ENCODE peak calls at places on chromosomes 16 and 17, in four cellular contexts. S is GM12878, N is HCT116, V is SK-N-SH. Q is an unnamed sample.

GRCh38 chr16:67268136-67268579 is 11.2 kb upstream of the PLEKHG4 start:
- DNase-seq in S (no peak), N (peak; percentile 81), V (no peak), Q (no peak)

GRCh38 chr16:73051903-73052302 is 4.0 kb upstream of the ZFHX3 start:
- DNase-seq in S (no peak), N (no peak), V (no peak), Q (no peak)

GRCh38 chr16:6804461-6804860 is 528.2 kb upstream of the RBFOX1 start:
- DNase-seq in S (no peak), N (no peak), V (no peak), Q (no peak)

GRCh38 chr16:80466024-80466986 is 74.5 kb upstream of the DYNLRB2 start:
- DNase-seq in S (peak; percentile 34), N (peak; percentile 6), V (peak; percentile 79), Q (no peak)

GRCh38 chr17:58233547-58233946 is 4.8 kb upstream of the LPO start:
- DNase-seq in S (peak; percentile 55), N (no peak), V (no peak), Q (no peak)

GRCh38 chr17:78168906-78169793 is 769 bp downstream of the SYNGR2 start:
- DNase-seq in S (no peak), N (peak; percentile 64), V (peak; percentile 92), Q (no peak)

GRCh38 chr16:3946604-3947180 is 66.2 kb upstream of the CREBBP start:
- DNase-seq in S (no peak), N (no peak), V (no peak), Q (no peak)

GRCh38 chr17:44793885-44794698 is 35.3 kb downstream of the ADAM11 start:
- DNase-seq in S (no peak), N (no peak), V (no peak), Q (no peak)

GRCh38 chr17:17416007-17416399 is 60.8 kb upstream of the MED9 start:
- DNase-seq in S (peak; percentile 31), N (peak; percentile 81), V (peak; percentile 66), Q (no peak)

GRCh38 chr17:8300629-8301242 is 5.5 kb upstream of the SLC25A35 start:
- DNase-seq in S (peak; percentile 31), N (peak; percentile 62), V (peak; percentile 83), Q (peak; percentile 72)

GRCh38 chr16:29992371-29992967 is 2.9 kb downstream of the HIRIP3 start:
- DNase-seq in S (no peak), N (no peak), V (no peak), Q (no peak)

GRCh38 chr17:39750131-39751015 is 12.6 kb downstream of the GRB7 start:
- DNase-seq in S (no peak), N (no peak), V (peak; percentile 45), Q (no peak)

GRCh38 chr17:39753514-39754160 is 15.9 kb downstream of the GRB7 start:
- DNase-seq in S (no peak), N (no peak), V (peak; percentile 88), Q (no peak)

GRCh38 chr16:24036614-24037013 is 200.8 kb downstream of the PRKCB start:
- DNase-seq in S (no peak), N (peak; percentile 29), V (peak; percentile 79), Q (peak; percentile 43)

GRCh38 chr17:9018731-9019130 is 2.6 kb upstream of the NTN1 start:
- DNase-seq in S (no peak), N (no peak), V (no peak), Q (no peak)

GRCh38 chr16:67555795-67556212 is 6.5 kb upstream of the CTCF start:
- DNase-seq in S (no peak), N (peak; percentile 16), V (no peak), Q (no peak)

GRCh38 chr17:58156839-58157803 is 8.9 kb downstream of the OR4D1 start:
- DNase-seq in S (no peak), N (no peak), V (peak; percentile 85), Q (no peak)

GRCh38 chr17:77214743-77215142 is 74.0 kb downstream of the SEC14L1 start:
- DNase-seq in S (no peak), N (peak; percentile 56), V (peak; percentile 77), Q (no peak)

GRCh38 chr16:4273858-4274291 is 1.1 kb upstream of the TFAP4 start:
- DNase-seq in S (no peak), N (peak; percentile 51), V (peak; percentile 77), Q (no peak)

GRCh38 chr16:68676113-68676860 is 31.2 kb downstream of the CDH3 start:
- DNase-seq in S (no peak), N (no peak), V (no peak), Q (no peak)

GRCh38 chr17:35890774-35891155 is 10.6 kb upstream of the CCL5 start:
- DNase-seq in S (no peak), N (no peak), V (peak; percentile 21), Q (no peak)

GRCh38 chr16:19524866-19525723 is 1.4 kb downstream of the CCP110 start:
- DNase-seq in S (peak; percentile 45), N (no peak), V (peak; percentile 28), Q (no peak)

GRCh38 chr16:49411121-49411970 is 37.7 kb downstream of the C16orf78 start:
- DNase-seq in S (no peak), N (no peak), V (no peak), Q (no peak)

GRCh38 chr17:77254961-77255741 is 114.4 kb downstream of the SEC14L1 start:
- DNase-seq in S (no peak), N (peak; percentile 89), V (peak; percentile 68), Q (peak; percentile 75)

GRCh38 chr17:77394540-77395295 is 253.9 kb downstream of the SEC14L1 start:
- DNase-seq in S (no peak), N (peak; percentile 19), V (no peak), Q (no peak)

GRCh38 chr17:35094902-35095301 is 24.8 kb downstream of the RAD51D start:
- DNase-seq in S (no peak), N (peak; percentile 89), V (no peak), Q (no peak)

GRCh38 chr16:85010446-85010930 is 847 bp downstream of the ZDHHC7 start:
- DNase-seq in S (no peak), N (no peak), V (no peak), Q (no peak)

GRCh38 chr17:20043034-20043433 is 33.9 kb downstream of the SPECC1 start:
- DNase-seq in S (no peak), N (no peak), V (no peak), Q (no peak)

GRCh38 chr16:69393898-69394849 is 8.4 kb upstream of the TERF2 start:
- DNase-seq in S (no peak), N (no peak), V (no peak), Q (no peak)

GRCh38 chr17:73430165-73430680 is 118.4 kb upstream of the CDC42EP4 start:
- DNase-seq in S (no peak), N (no peak), V (no peak), Q (no peak)

GRCh38 chr16:749010-749409 is 8.2 kb upstream of the CIAO3 start:
- DNase-seq in S (no peak), N (no peak), V (no peak), Q (no peak)

GRCh38 chr16:743794-744500 is 3.1 kb upstream of the CIAO3 start:
- DNase-seq in S (no peak), N (no peak), V (peak; percentile 61), Q (no peak)

GRCh38 chr16:747978-748746 is 7.4 kb upstream of the CIAO3 start:
- DNase-seq in S (no peak), N (no peak), V (no peak), Q (no peak)

GRCh38 chr16:746637-747036 is 5.8 kb upstream of the CIAO3 start:
- DNase-seq in S (no peak), N (no peak), V (no peak), Q (no peak)

DNA sequence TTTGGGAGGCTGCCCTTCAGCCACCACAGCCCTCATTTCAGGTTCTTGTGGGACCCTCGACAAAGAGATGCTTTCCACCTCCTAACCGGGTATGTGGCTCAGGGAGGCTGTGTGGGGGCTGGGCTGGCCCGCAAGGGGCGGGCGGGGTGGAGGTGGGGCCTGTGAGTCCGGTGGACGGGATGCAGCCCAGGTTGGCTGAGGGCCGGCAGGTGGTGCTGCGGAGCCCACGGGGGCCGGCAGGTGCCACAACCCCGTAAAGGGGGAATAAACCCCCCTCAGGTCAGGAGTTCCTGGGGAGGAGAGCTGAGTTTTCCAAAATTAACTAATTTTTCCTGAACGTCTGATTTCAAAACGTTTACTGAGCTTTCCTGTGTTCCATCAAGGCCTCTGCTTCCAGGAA is 4.9 kb upstream of the CIAO3 start:
- DNase-seq in S (no peak), N (no peak), V (peak; percentile 81), Q (no peak)
- TF ChIP-seq SIN3A in S (no peak), N (no peak), V (no peak), Q (no peak)

GRCh38 chr16:2339521-2340484 is 725 bp downstream of the ABCA3 start:
- DNase-seq in S (no peak), N (no peak), V (peak; percentile 83), Q (no peak)
- TF ChIP-seq SIN3A in S (peak; percentile 39), N (no peak), V (no peak), Q (peak; percentile 59)

GRCh38 chr17:10069301-10069700 is 129.1 kb downstream of the GAS7 start:
- DNase-seq in S (no peak), N (no peak), V (no peak), Q (no peak)

GRCh38 chr17:10063730-10064221 is 134.6 kb downstream of the GAS7 start:
- DNase-seq in S (peak; percentile 56), N (no peak), V (no peak), Q (no peak)

GRCh38 chr17:10070690-10071089 is 127.7 kb downstream of the GAS7 start:
- DNase-seq in S (no peak), N (no peak), V (no peak), Q (no peak)

GRCh38 chr17:10071141-10071540 is 127.3 kb downstream of the GAS7 start:
- DNase-seq in S (no peak), N (no peak), V (no peak), Q (no peak)

DNA sequence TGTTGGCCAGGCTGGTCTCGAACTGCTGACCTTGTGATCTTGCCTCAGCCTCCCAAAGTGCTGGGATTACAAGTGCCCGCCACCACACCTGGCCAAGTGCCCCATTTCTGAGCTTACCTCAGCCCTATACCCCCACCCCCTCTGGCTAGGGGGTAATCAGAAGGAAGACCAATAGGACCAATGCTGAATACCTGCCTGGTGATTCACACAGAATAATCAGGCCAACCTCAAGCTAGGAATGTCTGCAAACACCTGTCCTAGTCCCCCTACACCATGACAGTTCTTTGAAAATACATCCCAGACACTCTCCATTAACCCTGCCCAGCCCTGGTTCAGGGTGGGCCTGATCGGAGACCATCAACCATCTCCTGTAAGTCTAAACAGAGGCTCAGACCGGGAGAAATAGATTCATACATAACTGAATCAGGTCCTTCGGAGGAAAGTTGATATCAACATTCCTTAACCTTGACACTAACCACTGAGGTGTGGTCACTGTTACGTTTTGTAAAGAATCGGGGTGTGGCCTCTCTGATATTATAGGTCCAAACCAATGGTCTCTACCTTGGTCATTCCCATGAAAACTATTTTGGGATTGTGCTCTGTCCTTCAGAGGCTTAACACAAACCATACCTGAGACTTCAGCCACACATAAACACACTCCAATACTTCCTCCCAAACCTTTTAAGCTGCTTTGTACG is 130.8 kb downstream of the GAS7 start:
- DNase-seq in S (no peak), N (peak; percentile 31), V (no peak), Q (no peak)
- TF ChIP-seq SIN3A in S (no peak), N (no peak), V (no peak), Q (no peak)

GRCh38 chr17:1533649-1534325 is 17.4 kb upstream of the INPP5K start:
- DNase-seq in S (no peak), N (no peak), V (no peak), Q (no peak)

GRCh38 chr17:1535737-1536136 is 19.3 kb upstream of the INPP5K start:
- DNase-seq in S (no peak), N (no peak), V (no peak), Q (no peak)

GRCh38 chr17:1529863-1530262 is 13.5 kb upstream of the INPP5K start:
- DNase-seq in S (no peak), N (no peak), V (no peak), Q (no peak)

GRCh38 chr17:1532836-1533602 is 16.6 kb upstream of the INPP5K start:
- DNase-seq in S (no peak), N (no peak), V (peak; percentile 42), Q (no peak)
- TF ChIP-seq SIN3A in S (no peak), N (no peak), V (no peak), Q (no peak)